ENCODE peak calls at places on chromosomes 3 and 15, in nine cellular contexts. One of them, this sample, is unnamed.

GRCh38 chr3:102037209-102037608 is 187.9 kb downstream of the NFKBIZ start:
- DNase-seq in A549: no peak
- DNase-seq in CD8-positive, alpha-beta memory T cell: no peak
- DNase-seq in CD4-positive, alpha-beta memory T cell: no peak
- DNase-seq in transverse colon: no peak
- DNase-seq in IMR-90: peak; percentile 18
- DNase-seq in suprapubic skin: no peak
- DNase-seq in CD8-positive, alpha-beta T cell: no peak
- DNase-seq in A673: no peak
- DNase-seq in this sample: no peak

GRCh38 chr3:23819599-23820360 is 14.0 kb downstream of the UBE2E1 start:
- DNase-seq in CD4-positive, alpha-beta memory T cell: no peak
- DNase-seq in CD8-positive, alpha-beta T cell: no peak
- DNase-seq in IMR-90: no peak
- DNase-seq in A673: peak; percentile 21
- DNase-seq in A549: no peak
- DNase-seq in CD8-positive, alpha-beta memory T cell: no peak
- DNase-seq in transverse colon: no peak
- DNase-seq in suprapubic skin: no peak
- DNase-seq in this sample: no peak

GRCh38 chr3:144073698-144074097 is 102.1 kb downstream of the DIPK2A start:
- DNase-seq in IMR-90: no peak
- DNase-seq in transverse colon: no peak
- DNase-seq in CD4-positive, alpha-beta memory T cell: no peak
- DNase-seq in A673: no peak
- DNase-seq in A549: no peak
- DNase-seq in suprapubic skin: no peak
- DNase-seq in CD8-positive, alpha-beta memory T cell: no peak
- DNase-seq in CD8-positive, alpha-beta T cell: no peak
- DNase-seq in this sample: no peak

GRCh38 chr3:9214599-9214998 is 34.8 kb downstream of the SRGAP3 start:
- DNase-seq in IMR-90: peak; percentile 39
- DNase-seq in suprapubic skin: no peak
- DNase-seq in A549: no peak
- DNase-seq in CD8-positive, alpha-beta memory T cell: no peak
- DNase-seq in CD8-positive, alpha-beta T cell: no peak
- DNase-seq in transverse colon: no peak
- DNase-seq in CD4-positive, alpha-beta memory T cell: no peak
- DNase-seq in A673: no peak
- DNase-seq in this sample: no peak

GRCh38 chr3:172371544-172371943 is 76.7 kb downstream of the GHSR start:
- DNase-seq in transverse colon: no peak
- DNase-seq in CD8-positive, alpha-beta memory T cell: no peak
- DNase-seq in A549: no peak
- DNase-seq in A673: no peak
- DNase-seq in CD8-positive, alpha-beta T cell: no peak
- DNase-seq in IMR-90: no peak
- DNase-seq in CD4-positive, alpha-beta memory T cell: no peak
- DNase-seq in suprapubic skin: no peak
- DNase-seq in this sample: no peak

GRCh38 chr15:74180689-74181602 is 7.4 kb downstream of the ISLR start:
- DNase-seq in CD8-positive, alpha-beta T cell: no peak
- DNase-seq in CD8-positive, alpha-beta memory T cell: no peak
- DNase-seq in IMR-90: no peak
- DNase-seq in A673: no peak
- DNase-seq in suprapubic skin: no peak
- DNase-seq in transverse colon: no peak
- DNase-seq in A549: no peak
- DNase-seq in CD4-positive, alpha-beta memory T cell: no peak
- DNase-seq in this sample: no peak

GRCh38 chr3:172649987-172650386 is 60.9 kb downstream of the NCEH1 start:
- DNase-seq in suprapubic skin: no peak
- DNase-seq in A673: no peak
- DNase-seq in CD8-positive, alpha-beta memory T cell: no peak
- DNase-seq in A549: no peak
- DNase-seq in transverse colon: no peak
- DNase-seq in CD8-positive, alpha-beta T cell: no peak
- DNase-seq in CD4-positive, alpha-beta memory T cell: no peak
- DNase-seq in IMR-90: no peak
- DNase-seq in this sample: no peak

GRCh38 chr3:97885931-97886824 is 64.4 kb downstream of the CRYBG3 start:
- DNase-seq in A673: peak; percentile 91
- DNase-seq in CD4-positive, alpha-beta memory T cell: no peak
- DNase-seq in CD8-positive, alpha-beta memory T cell: no peak
- DNase-seq in A549: no peak
- DNase-seq in suprapubic skin: no peak
- DNase-seq in IMR-90: no peak
- DNase-seq in CD8-positive, alpha-beta T cell: no peak
- DNase-seq in transverse colon: no peak
- DNase-seq in this sample: no peak

GRCh38 chr3:196533260-196533681 is 18.1 kb upstream of the SMCO1 start:
- DNase-seq in CD8-positive, alpha-beta memory T cell: no peak
- DNase-seq in suprapubic skin: no peak
- DNase-seq in A549: no peak
- DNase-seq in CD4-positive, alpha-beta memory T cell: no peak
- DNase-seq in IMR-90: no peak
- DNase-seq in CD8-positive, alpha-beta T cell: no peak
- DNase-seq in A673: peak; percentile 55
- DNase-seq in transverse colon: no peak
- DNase-seq in this sample: no peak

GRCh38 chr15:49731187-49731828 is 110.5 kb downstream of the DTWD1 start:
- DNase-seq in CD4-positive, alpha-beta memory T cell: no peak
- DNase-seq in IMR-90: no peak
- DNase-seq in A673: no peak
- DNase-seq in suprapubic skin: no peak
- DNase-seq in CD8-positive, alpha-beta T cell: no peak
- DNase-seq in transverse colon: no peak
- DNase-seq in A549: no peak
- DNase-seq in CD8-positive, alpha-beta memory T cell: no peak
- DNase-seq in this sample: no peak

GRCh38 chr3:165210132-165210531 is 13.9 kb upstream of the SLITRK3 start:
- DNase-seq in suprapubic skin: no peak
- DNase-seq in IMR-90: no peak
- DNase-seq in A673: peak; percentile 36
- DNase-seq in CD8-positive, alpha-beta T cell: no peak
- DNase-seq in CD4-positive, alpha-beta memory T cell: no peak
- DNase-seq in CD8-positive, alpha-beta memory T cell: no peak
- DNase-seq in transverse colon: no peak
- DNase-seq in A549: no peak
- DNase-seq in this sample: no peak

GRCh38 chr3:18246336-18247060 is 178.6 kb downstream of the SATB1 start:
- DNase-seq in A549: no peak
- DNase-seq in IMR-90: no peak
- DNase-seq in suprapubic skin: no peak
- DNase-seq in CD8-positive, alpha-beta T cell: no peak
- DNase-seq in CD8-positive, alpha-beta memory T cell: no peak
- DNase-seq in A673: no peak
- DNase-seq in transverse colon: no peak
- DNase-seq in CD4-positive, alpha-beta memory T cell: no peak
- DNase-seq in this sample: no peak

GRCh38 chr3:12300137-12300536 is 11.3 kb downstream of the PPARG start:
- DNase-seq in suprapubic skin: no peak
- DNase-seq in IMR-90: no peak
- DNase-seq in A549: peak; percentile 62
- DNase-seq in CD4-positive, alpha-beta memory T cell: no peak
- DNase-seq in transverse colon: no peak
- DNase-seq in CD8-positive, alpha-beta T cell: no peak
- DNase-seq in CD8-positive, alpha-beta memory T cell: no peak
- DNase-seq in A673: no peak
- DNase-seq in this sample: no peak

GRCh38 chr15:69951511-69952209 is 146.1 kb downstream of the TLE3 start:
- DNase-seq in suprapubic skin: no peak
- DNase-seq in transverse colon: no peak
- DNase-seq in CD8-positive, alpha-beta T cell: no peak
- DNase-seq in CD8-positive, alpha-beta memory T cell: no peak
- DNase-seq in A673: peak; percentile 17
- DNase-seq in A549: no peak
- DNase-seq in IMR-90: peak; percentile 13
- DNase-seq in CD4-positive, alpha-beta memory T cell: no peak
- DNase-seq in this sample: no peak

GRCh38 chr15:71079208-71080044 is 35.8 kb upstream of the THSD4 start:
- DNase-seq in A549: peak; percentile 49
- DNase-seq in CD4-positive, alpha-beta memory T cell: no peak
- DNase-seq in CD8-positive, alpha-beta T cell: no peak
- DNase-seq in suprapubic skin: no peak
- DNase-seq in CD8-positive, alpha-beta memory T cell: no peak
- DNase-seq in transverse colon: peak; percentile 52
- DNase-seq in IMR-90: peak; percentile 90
- DNase-seq in A673: peak; percentile 22
- DNase-seq in this sample: no peak

GRCh38 chr3:161893972-161894371 is 397.4 kb downstream of the OTOL1 start:
- DNase-seq in CD8-positive, alpha-beta memory T cell: no peak
- DNase-seq in CD8-positive, alpha-beta T cell: no peak
- DNase-seq in A673: no peak
- DNase-seq in A549: no peak
- DNase-seq in transverse colon: no peak
- DNase-seq in suprapubic skin: no peak
- DNase-seq in IMR-90: peak; percentile 88
- DNase-seq in CD4-positive, alpha-beta memory T cell: no peak
- DNase-seq in this sample: no peak
- H3K4me3 ChIP-seq in CD8-positive, alpha-beta memory T cell: no peak overlapping the region
- H3K4me3 ChIP-seq in CD8-positive, alpha-beta T cell: no peak overlapping the region
- H3K4me3 ChIP-seq in A673: no peak overlapping the region
- H3K4me3 ChIP-seq in A549: no peak overlapping the region
- H3K4me3 ChIP-seq in transverse colon: no peak overlapping the region
- H3K4me3 ChIP-seq in suprapubic skin: no peak overlapping the region
- H3K4me3 ChIP-seq in IMR-90: no peak overlapping the region
- H3K4me3 ChIP-seq in CD4-positive, alpha-beta memory T cell: no peak overlapping the region
- H3K4me3 ChIP-seq in this sample: no peak overlapping the region

GRCh38 chr3:61684386-61684785 is 123.0 kb downstream of the PTPRG start:
- DNase-seq in IMR-90: no peak
- DNase-seq in CD8-positive, alpha-beta memory T cell: no peak
- DNase-seq in transverse colon: no peak
- DNase-seq in suprapubic skin: no peak
- DNase-seq in A673: no peak
- DNase-seq in CD8-positive, alpha-beta T cell: no peak
- DNase-seq in CD4-positive, alpha-beta memory T cell: no peak
- DNase-seq in A549: no peak
- DNase-seq in this sample: no peak
- H3K4me1 ChIP-seq in IMR-90: peaks cover 9% of the 10 kb centered on the region
- H3K4me1 ChIP-seq in CD8-positive, alpha-beta memory T cell: no peaks in the 10 kb centered on the region
- H3K4me1 ChIP-seq in transverse colon: peaks cover 15% of the 10 kb centered on the region
- H3K4me1 ChIP-seq in suprapubic skin: peaks cover 18% of the 10 kb centered on the region
- H3K4me1 ChIP-seq in A673: peaks cover 54% of the 10 kb centered on the region
- H3K4me1 ChIP-seq in CD8-positive, alpha-beta T cell: no peaks in the 10 kb centered on the region
- H3K4me1 ChIP-seq in CD4-positive, alpha-beta memory T cell: no peaks in the 10 kb centered on the region
- H3K4me1 ChIP-seq in A549: peaks cover 7% of the 10 kb centered on the region
- H3K4me1 ChIP-seq in this sample: no peaks in the 10 kb centered on the region

DNA sequence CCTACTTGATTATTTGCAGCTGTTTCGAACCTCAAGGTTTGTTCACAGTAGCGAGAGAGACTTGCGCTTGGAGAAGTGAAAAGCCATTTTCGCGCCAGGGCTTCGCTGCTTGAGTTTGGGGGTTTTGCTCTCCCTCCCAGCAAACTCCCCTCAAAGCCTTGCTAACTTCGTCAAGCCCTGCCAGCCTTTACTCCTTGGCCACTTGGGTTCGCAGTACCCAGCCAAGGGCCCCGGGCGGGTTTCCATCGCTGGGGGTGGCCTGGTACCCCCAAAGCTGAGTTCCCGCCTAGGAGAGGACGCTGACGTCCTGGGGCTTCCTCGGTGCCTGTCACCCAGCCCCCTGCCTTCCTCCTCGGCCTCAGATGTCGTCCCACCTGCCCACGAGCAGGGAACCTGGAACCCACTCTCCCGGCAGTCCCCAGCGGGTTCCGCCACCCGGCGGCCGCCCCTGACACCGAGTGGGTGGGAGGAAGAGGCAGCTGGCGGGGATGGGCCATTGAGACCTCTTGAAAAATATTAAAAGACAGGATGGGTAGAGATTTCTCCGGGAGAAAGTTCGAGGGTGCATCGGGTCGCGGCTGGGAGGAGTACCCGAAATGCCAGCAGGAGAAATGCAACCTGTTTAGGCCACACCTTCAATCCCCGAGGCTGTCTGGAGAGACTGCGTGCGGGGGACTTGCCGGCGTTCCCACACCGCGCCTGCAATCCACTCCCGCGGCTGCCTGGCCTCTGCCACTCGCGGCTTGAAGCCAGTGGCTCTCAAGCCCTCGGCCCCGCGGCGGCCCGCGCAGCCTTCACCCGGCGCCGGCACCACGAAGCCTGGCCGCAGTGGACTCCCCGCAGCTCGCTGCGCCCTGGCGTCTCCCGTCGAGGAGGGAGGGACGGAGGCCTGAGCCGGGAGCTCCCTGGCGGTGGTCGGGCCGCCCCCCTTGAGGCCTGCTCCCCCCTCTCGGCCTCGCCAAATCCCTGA is 8.8 kb upstream of the NR2F2 start:
- DNase-seq in A673: peak; percentile 43
- DNase-seq in CD8-positive, alpha-beta T cell: no peak
- DNase-seq in CD4-positive, alpha-beta memory T cell: no peak
- DNase-seq in CD8-positive, alpha-beta memory T cell: no peak
- DNase-seq in suprapubic skin: no peak
- DNase-seq in transverse colon: no peak
- DNase-seq in A549: no peak
- DNase-seq in IMR-90: peak; percentile 11
- DNase-seq in this sample: no peak
- H3K4me3 ChIP-seq in A673: peak overlapping the region; percentile 48
- H3K4me3 ChIP-seq in CD8-positive, alpha-beta T cell: no peak overlapping the region
- H3K4me3 ChIP-seq in CD4-positive, alpha-beta memory T cell: no peak overlapping the region
- H3K4me3 ChIP-seq in CD8-positive, alpha-beta memory T cell: no peak overlapping the region
- H3K4me3 ChIP-seq in suprapubic skin: peak overlapping the region; percentile 48
- H3K4me3 ChIP-seq in transverse colon: peak overlapping the region; percentile 33
- H3K4me3 ChIP-seq in A549: peak overlapping the region; percentile 22
- H3K4me3 ChIP-seq in IMR-90: no peak overlapping the region
- H3K4me3 ChIP-seq in this sample: no peak overlapping the region

GRCh38 chr3:58003093-58003492 is 5.1 kb upstream of the FLNB start:
- DNase-seq in IMR-90: no peak
- DNase-seq in CD8-positive, alpha-beta memory T cell: no peak
- DNase-seq in CD4-positive, alpha-beta memory T cell: no peak
- DNase-seq in A549: no peak
- DNase-seq in CD8-positive, alpha-beta T cell: no peak
- DNase-seq in suprapubic skin: no peak
- DNase-seq in transverse colon: no peak
- DNase-seq in A673: no peak
- DNase-seq in this sample: no peak
- H3K4me1 ChIP-seq in IMR-90: peaks cover 8% of the 10 kb centered on the region
- H3K4me1 ChIP-seq in CD8-positive, alpha-beta memory T cell: peaks cover 11% of the 10 kb centered on the region
- H3K4me1 ChIP-seq in CD4-positive, alpha-beta memory T cell: peaks cover 13% of the 10 kb centered on the region
- H3K4me1 ChIP-seq in A549: peaks cover 51% of the 10 kb centered on the region
- H3K4me1 ChIP-seq in CD8-positive, alpha-beta T cell: peaks cover 8% of the 10 kb centered on the region
- H3K4me1 ChIP-seq in suprapubic skin: peaks cover 24% of the 10 kb centered on the region
- H3K4me1 ChIP-seq in transverse colon: peaks cover 25% of the 10 kb centered on the region
- H3K4me1 ChIP-seq in A673: no peaks in the 10 kb centered on the region
- H3K4me1 ChIP-seq in this sample: peaks cover 15% of the 10 kb centered on the region

This sample was measured in OCI-LY7.